ENCODE peak calls at places on chromosomes 16 and 17, in seven cellular contexts. E, R, L, O, Y, H and B are unnamed samples.

GRCh38 chr17:11986939-11987329 is 10.3 kb downstream of the ZNF18 start:
- DNase-seq in E (peak), R (peak), L (no peak), O (no peak), Y (no peak), H (peak), B (peak)

GRCh38 chr16:70701596-70701995 is 15.7 kb upstream of the MTSS2 start:
- DNase-seq in E (no peak), R (no peak), L (no peak), O (no peak), Y (no peak), H (no peak), B (no peak)

GRCh38 chr16:9134739-9135138 is 43.3 kb downstream of the HAPSTR1 start:
- DNase-seq in E (peak), R (peak), L (peak), O (no peak), Y (peak), H (peak), B (peak)

GRCh38 chr16:79519448-79519847 is 81.1 kb downstream of the MAF start:
- DNase-seq in E (no peak), R (no peak), L (no peak), O (no peak), Y (no peak), H (no peak), B (peak)

GRCh38 chr17:19747829-19748806 is at the start of gene ALDH3A1:
- DNase-seq in E (no peak), R (no peak), L (no peak), O (no peak), Y (no peak), H (no peak), B (no peak)

GRCh38 chr16:70691223-70692129 is 5.6 kb upstream of the MTSS2 start:
- DNase-seq in E (peak), R (no peak), L (no peak), O (no peak), Y (no peak), H (peak), B (no peak)

GRCh38 chr17:31068291-31068690 is 26.5 kb upstream of the NF1 start:
- DNase-seq in E (peak), R (peak), L (peak), O (peak), Y (peak), H (no peak), B (peak)

GRCh38 chr16:84618428-84619102 is 687 bp upstream of the COTL1 start:
- DNase-seq in E (peak), R (no peak), L (no peak), O (peak), Y (no peak), H (peak), B (peak)

GRCh38 chr17:67606896-67607604 is 110.7 kb upstream of the NOL11 start:
- DNase-seq in E (peak), R (no peak), L (no peak), O (no peak), Y (no peak), H (no peak), B (peak)